ENCODE peak calls at places on chromosome 13, in six cellular contexts. T is astrocyte, A is neuronal stem cell, F is adipocyte, U is HCT116, G is H9. E is an unnamed sample.
A peak's percentile ranks its signal among the peaks of the same experiment; 100 is the strongest.

GRCh38 chr13:113880651-113881611 is 17.1 kb upstream of the GAS6 start:
- DNase-seq in T (no peak), A (no peak), F (no peak), U (no peak), G (no peak), E (no peak)

GRCh38 chr13:29654807-29655547 is 59.5 kb upstream of the SLC7A1 start:
- DNase-seq in T (peak; percentile 82), A (no peak), F (peak; percentile 32), U (no peak), G (no peak), E (no peak)

GRCh38 chr13:40982772-40983171 is 36.3 kb downstream of the ELF1 start:
- DNase-seq in T (peak; percentile 68), A (no peak), F (peak; percentile 26), U (no peak), G (no peak), E (no peak)

GRCh38 chr13:100789481-100789880 is 114.9 kb upstream of the TMTC4 start:
- DNase-seq in T (peak; percentile 44), A (no peak), F (no peak), U (no peak), G (no peak), E (no peak)

GRCh38 chr13:30671271-30671815 is 53.6 kb downstream of the USPL1 start:
- DNase-seq in T (no peak), A (no peak), F (no peak), U (no peak), G (no peak), E (no peak)

GRCh38 chr13:38657191-38657590 is 29.7 kb upstream of the FREM2 start:
- DNase-seq in T (peak; percentile 55), A (no peak), F (peak; percentile 2), U (no peak), G (no peak), E (no peak)

GRCh38 chr13:60838581-60838980 is 441.6 kb downstream of the TDRD3 start:
- DNase-seq in T (peak; percentile 8), A (no peak), F (no peak), U (no peak), G (no peak), E (no peak)

GRCh38 chr13:62357887-62358645 is 942.4 kb upstream of the PCDH20 start:
- DNase-seq in T (peak; percentile 17), A (peak; percentile 77), F (peak; percentile 64), U (peak; percentile 74), G (peak; percentile 82), E (peak; percentile 88)

GRCh38 chr13:98576215-98576945 is 527 bp downstream of the STK24 start:
- DNase-seq in T (no peak), A (peak; percentile 29), F (peak; percentile 73), U (no peak), G (no peak), E (peak; percentile 62)

GRCh38 chr13:45607931-45608330 is 7.6 kb downstream of the ERICH6B start:
- DNase-seq in T (no peak), A (no peak), F (peak; percentile 44), U (no peak), G (no peak), E (no peak)

GRCh38 chr13:112069063-112069726 is 2.2 kb downstream of the SOX1 start:
- DNase-seq in T (no peak), A (no peak), F (no peak), U (no peak), G (no peak), E (peak; percentile 62)
- H3K9me3 ChIP-seq in T (no peaks in the 10 kb centered on the region), A (no peaks in the 10 kb centered on the region), F (no peaks in the 10 kb centered on the region), U (no peaks in the 10 kb centered on the region), G (no peaks in the 10 kb centered on the region), E (no peaks in the 10 kb centered on the region)

GRCh38 chr13:42905542-42905941 is 86.5 kb downstream of the EPSTI1 start:
- DNase-seq in T (no peak), A (no peak), F (no peak), U (no peak), G (no peak), E (no peak)

GRCh38 chr13:42907745-42908144 is 84.3 kb downstream of the EPSTI1 start:
- DNase-seq in T (no peak), A (no peak), F (no peak), U (no peak), G (no peak), E (no peak)

GRCh38 chr13:42906257-42906656 is 85.8 kb downstream of the EPSTI1 start:
- DNase-seq in T (no peak), A (no peak), F (no peak), U (no peak), G (no peak), E (no peak)
- H3K9ac ChIP-seq in T (no peak overlapping the region), A (no peak overlapping the region), F (no peak overlapping the region), U (no peak overlapping the region), G (no peak overlapping the region), E (no peak overlapping the region)

GRCh38 chr13:19178901-19179593 is 2.6 kb downstream of the TUBA3C start:
- DNase-seq in T (no peak), A (no peak), F (no peak), U (no peak), G (no peak), E (no peak)

GRCh38 chr13:19181621-19182485 is at the start of gene TUBA3C:
- DNase-seq in T (no peak), A (no peak), F (no peak), U (no peak), G (no peak), E (no peak)

GRCh38 chr13:19182536-19182935 is 912 bp upstream of the TUBA3C start:
- DNase-seq in T (no peak), A (no peak), F (no peak), U (no peak), G (no peak), E (no peak)

GRCh38 chr13:19179916-19180315 is 1.7 kb downstream of the TUBA3C start:
- DNase-seq in T (no peak), A (no peak), F (no peak), U (no peak), G (no peak), E (no peak)

GRCh38 chr13:19181021-19181620 is 503 bp downstream of the TUBA3C start:
- DNase-seq in T (no peak), A (no peak), F (no peak), U (no peak), G (no peak), E (no peak)
- H3K9me3 ChIP-seq in T (peaks cover 15% of the 10 kb centered on the region), A (no peaks in the 10 kb centered on the region), F (no peaks in the 10 kb centered on the region), U (no peaks in the 10 kb centered on the region), G (peaks cover 97% of the 10 kb centered on the region), E (peaks cover 8% of the 10 kb centered on the region)

GRCh38 chr13:33678906-33679657 is 138.9 kb upstream of the RFC3 start:
- DNase-seq in T (peak; percentile 83), A (no peak), F (no peak), U (no peak), G (no peak), E (no peak)
- H3K9ac ChIP-seq in T (no peak overlapping the region), A (no peak overlapping the region), F (no peak overlapping the region), U (no peak overlapping the region), G (no peak overlapping the region), E (no peak overlapping the region)

E was measured in neural progenitor cell.